ENCODE peak calls at places on chromosomes 4 and X, in six cellular contexts. One of them, this sample, is unnamed.

GRCh38 chrX:42837092-42837726 is 59.2 kb upstream of the PPP1R2C start:
- DNase-seq in IMR-90: no peak
- DNase-seq in head of caudate nucleus: no peak
- DNase-seq in fibroblast of the aortic adventitia: no peak
- DNase-seq in NCI-H1092: no peak
- DNase-seq in DMS153: no peak
- DNase-seq in this sample: no peak

GRCh38 chr4:151199496-151200190 is 77.3 kb upstream of the PRSS48 start:
- DNase-seq in IMR-90: no peak
- DNase-seq in head of caudate nucleus: peak; percentile 79
- DNase-seq in fibroblast of the aortic adventitia: no peak
- DNase-seq in NCI-H1092: no peak
- DNase-seq in DMS153: no peak
- DNase-seq in this sample: no peak

GRCh38 chr4:88291003-88291402 is 6.6 kb upstream of the PPM1K start:
- DNase-seq in IMR-90: peak; percentile 14
- DNase-seq in head of caudate nucleus: peak; percentile 15
- DNase-seq in fibroblast of the aortic adventitia: peak; percentile 52
- DNase-seq in NCI-H1092: no peak
- DNase-seq in DMS153: no peak
- DNase-seq in this sample: no peak

GRCh38 chr4:28916585-28916984 is 1803.6 kb upstream of the PCDH7 start:
- DNase-seq in IMR-90: no peak
- DNase-seq in head of caudate nucleus: no peak
- DNase-seq in fibroblast of the aortic adventitia: no peak
- DNase-seq in NCI-H1092: no peak
- DNase-seq in DMS153: no peak
- DNase-seq in this sample: no peak

GRCh38 chrX:69093960-69094935 is 71.0 kb downstream of the PJA1 start:
- DNase-seq in IMR-90: peak; percentile 60
- DNase-seq in head of caudate nucleus: peak; percentile 61
- DNase-seq in fibroblast of the aortic adventitia: peak; percentile 65
- DNase-seq in NCI-H1092: peak; percentile 52
- DNase-seq in DMS153: peak; percentile 2
- DNase-seq in this sample: peak; percentile 36

GRCh38 chr4:79576480-79576803 is 168.4 kb upstream of the GK2 start:
- DNase-seq in IMR-90: peak; percentile 18
- DNase-seq in head of caudate nucleus: peak; percentile 21
- DNase-seq in fibroblast of the aortic adventitia: peak; percentile 51
- DNase-seq in NCI-H1092: peak; percentile 0
- DNase-seq in DMS153: no peak
- DNase-seq in this sample: peak; percentile 5

GRCh38 chr4:140250989-140251552 is 97.1 kb upstream of the MAML3 start:
- DNase-seq in IMR-90: no peak
- DNase-seq in head of caudate nucleus: no peak
- DNase-seq in fibroblast of the aortic adventitia: no peak
- DNase-seq in NCI-H1092: no peak
- DNase-seq in DMS153: no peak
- DNase-seq in this sample: peak; percentile 38

GRCh38 chr4:99887837-99888236 is 6.4 kb downstream of the LAMTOR3 start:
- DNase-seq in IMR-90: peak; percentile 46
- DNase-seq in head of caudate nucleus: no peak
- DNase-seq in fibroblast of the aortic adventitia: peak; percentile 63
- DNase-seq in NCI-H1092: no peak
- DNase-seq in DMS153: no peak
- DNase-seq in this sample: no peak

This sample was measured in PC-9.